ENCODE peak calls at places on chromosomes 11 and 22, in six cellular contexts. F, X, G, M, R and Z are unnamed samples. For H3K4me1, the result is how much of the 10 kb centered on the place peaks cover.

GRCh38 chr22:41579297-41579996 is 10.2 kb downstream of the PMM1 start:
- DNase-seq in X (no peak), F (no peak), M (no peak), R (no peak), G (no peak), Z (no peak)

GRCh38 chr22:43427296-43428004 is 15.6 kb downstream of the MPPED1 start:
- DNase-seq in M (no peak), X (peak), F (no peak), R (no peak), G (no peak), Z (no peak)

GRCh38 chr22:29336751-29337490 is 21.4 kb upstream of the RASL10A start:
- DNase-seq in F (no peak), R (no peak), X (peak), M (no peak), G (no peak), Z (no peak)

GRCh38 chr11:36367806-36368680 is 72.0 kb downstream of the PRR5L start:
- DNase-seq in G (no peak), M (no peak), R (no peak), F (peak), X (no peak), Z (no peak)

GRCh38 chr11:1812274-1812673 is 22.5 kb upstream of the SYT8 start:
- DNase-seq in G (no peak), M (no peak), R (no peak), X (no peak), F (no peak), Z (no peak)

GRCh38 chr11:22581354-22581753 is 44.3 kb downstream of the FANCF start:
- DNase-seq in F (no peak), X (no peak), M (no peak), G (no peak), R (no peak), Z (no peak)

GRCh38 chr11:67436459-67437081 is 912 bp downstream of the PTPRCAP start:
- DNase-seq in R (no peak), G (peak), F (peak), M (peak), X (no peak), Z (peak)

GRCh38 chr22:24188705-24189248 is 7.5 kb downstream of the SUSD2 start:
- DNase-seq in R (no peak), G (no peak), X (no peak), M (no peak), F (no peak), Z (no peak)

GRCh38 chr11:25992254-25992653 is 339.7 kb upstream of the ANO3 start:
- DNase-seq in X (no peak), G (peak), R (no peak), M (no peak), F (peak), Z (no peak)

GRCh38 chr11:16981651-16982194 is 32.5 kb downstream of the PLEKHA7 start:
- DNase-seq in M (peak), X (no peak), F (peak), G (no peak), R (peak), Z (no peak)

GRCh38 chr11:61413496-61413895 is 16.3 kb downstream of the CPSF7 start:
- DNase-seq in F (peak), X (no peak), G (no peak), M (no peak), R (no peak), Z (no peak)

GRCh38 chr11:9950462-9950861 is 286.6 kb downstream of the SWAP70 start:
- DNase-seq in X (no peak), F (no peak), M (no peak), R (no peak), G (no peak), Z (no peak)

GRCh38 chr11:118005224-118006152 is 19.3 kb downstream of the IL10RA start:
- DNase-seq in X (no peak), M (peak), G (no peak), R (no peak), F (no peak), Z (no peak)

GRCh38 chr11:19441752-19442553 is 201.2 kb upstream of the E2F8 start:
- DNase-seq in F (peak), M (peak), G (no peak), X (no peak), R (peak), Z (no peak)

GRCh38 chr11:94178331-94178730 is 49.7 kb downstream of the PANX1 start:
- DNase-seq in F (no peak), G (no peak), R (peak), M (no peak), X (no peak), Z (peak)

GRCh38 chr11:71355266-71355665 is 92.9 kb downstream of the DHCR7 start:
- DNase-seq in X (no peak), G (no peak), M (no peak), R (no peak), F (peak), Z (no peak)

GRCh38 chr11:80412604-80413003 is 971.8 kb upstream of the TENM4 start:
- DNase-seq in R (peak), X (no peak), F (no peak), G (no peak), M (peak), Z (no peak)

GRCh38 chr11:35617687-35618496 is at the start of gene FJX1:
- DNase-seq in G (no peak), R (peak), X (peak), M (peak), F (peak), Z (peak)

GRCh38 chr22:24066872-24067271 is 55.8 kb downstream of the CABIN1 start:
- DNase-seq in G (no peak), M (no peak), F (no peak), R (no peak), X (no peak), Z (peak)

DNA sequence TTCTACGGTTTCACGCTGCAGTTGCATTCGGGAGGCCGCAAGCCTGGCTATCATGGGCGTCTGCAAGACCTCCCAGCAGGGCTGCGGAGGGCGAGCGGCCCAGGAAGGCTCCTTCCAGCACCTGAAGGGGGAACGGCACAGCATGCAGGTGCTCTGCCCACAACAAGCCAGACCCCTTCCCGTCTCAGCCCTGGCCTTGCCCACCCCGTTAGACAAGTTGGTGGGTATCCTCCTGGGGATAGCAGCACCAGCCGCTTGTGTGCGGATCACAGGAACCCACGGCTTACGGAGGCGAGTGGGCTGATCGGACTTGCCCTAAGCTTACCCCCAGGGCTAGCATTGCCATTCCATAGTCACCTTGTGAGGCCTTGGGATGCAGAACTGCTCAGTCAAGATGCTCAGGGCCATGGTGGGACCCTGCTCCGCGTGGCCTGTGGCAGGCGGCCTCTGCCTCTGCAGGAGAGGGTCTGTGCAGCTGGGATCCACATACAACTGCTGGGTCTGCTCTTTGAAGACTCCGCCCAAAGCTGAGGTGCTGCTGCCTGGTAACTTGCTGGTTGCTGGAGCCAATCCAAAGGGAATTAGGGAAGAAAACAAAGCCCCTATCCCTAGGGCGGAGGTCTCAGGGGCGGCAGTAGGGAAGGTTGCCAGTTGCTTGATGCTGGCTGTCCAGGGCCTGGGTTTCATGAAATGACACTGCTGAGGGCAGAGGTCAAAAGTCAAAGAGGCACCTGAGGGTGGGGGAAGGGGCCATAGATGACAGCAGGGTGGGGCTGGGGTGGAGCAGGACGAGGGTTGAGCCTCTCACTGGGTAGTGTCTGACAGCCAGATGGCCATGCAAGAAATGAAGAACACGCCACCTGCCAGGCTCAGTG is 1.4 kb upstream of the OSBPL5 start:
- DNase-seq in F (no peak), M (no peak), G (no peak), R (no peak), X (peak), Z (peak)
- H3K4me1 ChIP-seq in F (under half), M (under half), G (under half), R (under half), X (under half), Z (under half)

GRCh38 chr11:46353706-46354105 is 6.4 kb downstream of the DGKZ start:
- DNase-seq in R (no peak), X (no peak), M (no peak), G (no peak), F (peak), Z (no peak)
- H3K4me1 ChIP-seq in R (under half), X (under half), M (under half), G (under half), F (under half), Z (under half)

DNA sequence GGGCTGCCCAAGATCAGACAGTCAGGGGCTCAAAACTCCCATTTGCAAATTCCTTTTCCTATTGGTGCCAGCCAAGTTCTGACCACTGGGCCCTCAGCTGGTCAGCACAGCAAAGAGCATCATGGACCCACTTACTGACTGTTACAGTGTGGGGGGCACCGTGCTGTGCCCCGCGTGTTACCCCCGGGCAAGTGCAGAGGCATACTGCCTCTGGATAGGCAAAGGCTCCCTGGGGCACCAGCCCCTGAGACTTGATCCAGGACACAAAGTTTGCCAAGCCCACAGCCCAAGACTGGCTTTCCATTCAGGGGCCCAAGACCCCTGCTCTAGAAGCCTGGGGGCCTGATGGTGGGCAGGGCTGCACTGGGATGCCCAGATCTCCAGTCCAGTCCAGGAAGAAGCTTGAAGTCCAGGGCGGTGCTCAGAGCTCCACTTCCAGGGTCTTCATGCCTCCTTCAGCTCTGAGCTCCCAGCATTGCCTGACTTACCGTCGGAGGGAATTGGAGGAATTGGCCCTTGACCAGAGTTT is 6.6 kb downstream of the LRRC32 start:
- DNase-seq in F (no peak), R (no peak), G (no peak), X (no peak), M (no peak), Z (no peak)
- H3K4me1 ChIP-seq in F (under half), R (under half), G (under half), X (under half), M (under half), Z (under half)

GRCh38 chr11:12253843-12254281 is 123.5 kb upstream of the PARVA start:
- DNase-seq in F (no peak), G (no peak), M (no peak), X (no peak), R (peak), Z (peak)

GRCh38 chr11:12248330-12248729 is 129.0 kb upstream of the PARVA start:
- DNase-seq in F (peak), R (peak), G (no peak), M (no peak), X (peak), Z (peak)

GRCh38 chr11:12247543-12248287 is 129.7 kb upstream of the PARVA start:
- DNase-seq in R (no peak), X (no peak), G (no peak), F (no peak), M (no peak), Z (no peak)

GRCh38 chr11:12249590-12250260 is 127.6 kb upstream of the PARVA start:
- DNase-seq in F (peak), G (no peak), M (no peak), R (no peak), X (no peak), Z (peak)

DNA sequence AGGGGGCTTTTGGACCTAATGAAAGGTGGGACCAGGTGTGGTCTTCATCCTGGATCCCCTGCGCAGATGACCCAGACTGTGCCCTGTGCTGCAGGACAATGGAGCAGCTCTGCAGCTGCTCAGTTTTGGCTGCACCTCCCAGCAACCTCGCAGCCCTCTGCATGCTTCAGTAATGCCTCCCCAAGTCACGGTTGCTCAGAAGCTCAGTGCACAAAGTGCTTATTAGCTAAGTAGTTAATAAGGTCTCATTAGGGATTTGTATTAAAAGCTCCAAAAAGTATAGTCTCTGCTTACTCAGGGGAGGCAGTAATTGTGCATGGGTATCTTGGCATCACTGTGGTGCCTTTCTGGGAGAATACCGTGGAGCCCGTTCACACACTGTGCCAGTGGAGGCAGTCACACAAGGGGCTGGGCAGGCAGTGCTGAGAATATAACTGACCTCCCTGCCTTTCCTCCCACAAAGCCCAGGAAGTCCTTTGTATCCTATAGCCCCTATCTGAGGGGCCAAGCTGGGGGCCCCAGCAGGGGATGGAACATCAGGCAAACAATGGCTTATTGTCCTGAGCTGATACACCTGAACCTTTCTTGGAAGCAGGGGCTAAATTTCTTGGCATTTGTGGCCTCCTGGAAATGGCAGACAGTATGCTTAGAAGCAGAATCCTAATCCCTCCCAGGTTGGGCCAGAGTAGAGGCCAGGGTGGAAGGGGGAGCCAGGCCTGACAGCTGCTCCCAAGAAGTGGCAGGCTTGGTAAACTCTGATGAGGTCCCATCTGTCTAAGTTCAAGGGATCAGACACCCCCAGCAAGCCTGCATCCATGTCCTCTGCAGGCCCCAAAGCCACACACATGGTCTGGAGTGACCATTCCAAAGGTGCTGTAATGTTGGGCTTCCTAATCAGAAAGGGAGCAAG is 125.5 kb upstream of the PARVA start:
- DNase-seq in M (no peak), R (no peak), F (no peak), G (no peak), X (no peak), Z (no peak)
- H3K4me1 ChIP-seq in M (under half), R (under half), F (under half), G (under half), X (under half), Z (under half)

DNA sequence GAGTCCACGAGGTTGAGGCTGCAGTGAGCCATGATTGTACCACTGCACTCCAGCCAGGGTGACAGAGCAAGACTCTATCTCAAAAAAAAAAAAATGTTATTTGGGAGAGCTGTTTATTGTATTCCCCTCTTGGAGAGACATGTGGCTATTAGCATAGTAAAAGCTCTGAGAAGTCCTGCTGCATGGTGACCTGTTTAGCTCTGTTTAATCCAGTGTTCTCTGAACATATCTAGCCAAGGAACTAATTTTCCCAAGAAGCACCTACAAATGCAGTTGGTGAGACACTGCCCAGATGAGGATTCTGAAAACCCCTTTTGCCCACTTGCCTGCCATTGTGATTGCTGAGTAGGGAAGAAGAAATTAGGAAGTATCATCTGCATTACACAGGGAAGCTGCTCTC is 15.6 kb downstream of the TIMP3 start:
- DNase-seq in X (no peak), M (no peak), R (no peak), F (no peak), G (no peak), Z (no peak)
- H3K4me1 ChIP-seq in X (under half), M (under half), R (under half), F (under half), G (under half), Z (under half)

DNA sequence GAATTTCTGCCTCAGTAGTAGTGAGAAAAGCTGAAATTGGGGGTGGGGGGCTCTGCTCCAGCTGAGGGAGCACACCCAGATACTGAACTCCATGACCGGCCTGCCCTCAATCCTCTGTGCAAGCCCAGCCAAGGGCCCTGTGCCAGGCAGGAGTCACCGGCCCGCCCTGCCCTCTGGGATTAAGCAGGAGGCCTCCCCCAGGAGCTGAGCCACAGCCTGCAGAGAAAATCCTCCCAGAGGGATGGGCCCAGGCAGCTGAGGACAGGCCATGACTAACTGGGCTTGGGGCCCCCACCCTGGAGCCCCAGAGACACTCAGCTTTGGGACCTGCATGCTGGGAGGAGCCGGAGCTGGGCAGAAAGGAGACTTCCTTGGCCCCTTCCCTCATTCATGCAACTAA is 48.8 kb downstream of the MN1 start:
- DNase-seq in R (peak), G (no peak), X (peak), M (no peak), F (peak), Z (no peak)
- H3K4me1 ChIP-seq in R (under half), G (under half), X (under half), M (under half), F (under half), Z (under half)

GRCh38 chr11:62725686-62726085 is 1.6 kb downstream of the HNRNPUL2 start:
- DNase-seq in X (no peak), G (no peak), R (no peak), M (peak), F (no peak), Z (no peak)

GRCh38 chr11:62727833-62728721 is at the start of gene TTC9C:
- DNase-seq in M (peak), R (peak), X (peak), F (peak), G (peak), Z (peak)

GRCh38 chr11:62724171-62724570 is 3.1 kb downstream of the HNRNPUL2 start:
- DNase-seq in G (no peak), F (no peak), R (no peak), M (no peak), X (no peak), Z (no peak)

GRCh38 chr11:62727007-62727832 is at the start of gene HNRNPUL2:
- DNase-seq in F (peak), G (peak), M (peak), X (peak), R (peak), Z (peak)

GRCh38 chr11:62726156-62727006 is 876 bp downstream of the HNRNPUL2 start:
- DNase-seq in G (no peak), R (no peak), F (no peak), X (no peak), M (peak), Z (no peak)
- H3K4me1 ChIP-seq in G (under half), R (under half), F (under half), X (under half), M (under half), Z (under half)